ENCODE peak calls at places on chromosomes 4 and X, in five cellular contexts. X, J, A, T and C are unnamed samples.

GRCh38 chr4:143538979-143539669 is 25.6 kb downstream of the SMARCA5 start:
- DNase-seq in J (no peak), T (no peak), A (no peak), X (no peak), C (no peak)

GRCh38 chr4:150131581-150132228 is 53.5 kb downstream of the DCLK2 start:
- DNase-seq in X (no peak), J (no peak), A (no peak), T (no peak), C (no peak)

GRCh38 chrX:16658284-16658683 is 8.3 kb downstream of the S100G start:
- DNase-seq in T (no peak), A (no peak), J (peak; percentile 24), X (peak; percentile 21), C (no peak)

GRCh38 chr4:48780867-48781219 is 764 bp upstream of the FRYL start:
- DNase-seq in T (no peak), X (no peak), J (peak; percentile 49), A (peak; percentile 67), C (no peak)

GRCh38 chr4:40425799-40426574 is 90.9 kb downstream of the CHRNA9 start:
- DNase-seq in X (no peak), T (no peak), A (no peak), J (no peak), C (no peak)

GRCh38 chr4:152165146-152165545 is 370.7 kb downstream of the FBXW7 start:
- DNase-seq in T (no peak), X (peak; percentile 15), A (no peak), J (no peak), C (no peak)

GRCh38 chr4:138310498-138310897 is 68.3 kb upstream of the SLC7A11 start:
- DNase-seq in J (peak; percentile 61), X (no peak), A (no peak), T (no peak), C (no peak)

GRCh38 chr4:173076903-173077629 is 91.5 kb upstream of the GALNT7 start:
- DNase-seq in X (peak; percentile 46), T (no peak), A (no peak), J (peak; percentile 36), C (no peak)

GRCh38 chr4:56671860-56672259 is 9.2 kb downstream of the HOPX start:
- DNase-seq in J (peak; percentile 52), X (no peak), T (no peak), A (no peak), C (no peak)

GRCh38 chr4:166903408-166903807 is 330.9 kb downstream of the SPOCK3 start:
- DNase-seq in J (no peak), T (no peak), A (no peak), X (no peak), C (no peak)

GRCh38 chr4:85427123-85427522 is 47.8 kb upstream of the ARHGAP24 start:
- DNase-seq in A (no peak), J (no peak), X (no peak), T (no peak), C (no peak)

GRCh38 chr4:110619401-110620247 is 3.3 kb downstream of the PITX2 start:
- DNase-seq in T (no peak), A (no peak), X (peak; percentile 81), J (no peak), C (no peak)
- H3K9me3 ChIP-seq in T (no peaks in the 10 kb centered on the region), A (no peaks in the 10 kb centered on the region), X (no peaks in the 10 kb centered on the region), J (no peaks in the 10 kb centered on the region), C (peaks cover 42% of the 10 kb centered on the region)

DNA sequence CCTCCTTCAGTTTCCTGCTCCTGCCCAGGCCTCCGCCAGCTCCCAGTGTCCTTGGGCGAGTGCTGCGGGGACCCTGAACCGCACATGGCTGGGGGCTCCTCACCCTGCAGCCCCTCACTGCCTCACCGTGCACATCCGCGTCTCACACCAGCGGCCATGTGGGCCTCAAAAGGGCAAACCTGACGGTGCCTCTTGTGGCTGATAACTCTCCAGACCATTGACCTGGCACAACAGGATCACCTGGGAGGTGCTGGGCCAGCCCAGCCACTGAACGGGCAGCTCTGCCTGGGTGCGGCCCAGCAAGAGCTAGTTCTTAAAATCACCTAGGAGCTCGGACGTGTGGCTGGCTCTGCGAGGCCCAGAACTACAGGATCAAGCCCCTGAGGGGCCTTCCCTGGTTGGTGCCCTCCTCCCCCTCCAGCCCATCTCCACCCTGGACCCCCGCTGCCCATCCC is 4.1 kb upstream of the S100P start:
- DNase-seq in A (no peak), X (no peak), J (no peak), T (no peak), C (no peak)
- H3K27ac ChIP-seq in A (peak overlapping the region; percentile 37), X (peak overlapping the region; percentile 80), J (no peak overlapping the region), T (peak overlapping the region; percentile 80), C (peak overlapping the region; percentile 89)

DNA sequence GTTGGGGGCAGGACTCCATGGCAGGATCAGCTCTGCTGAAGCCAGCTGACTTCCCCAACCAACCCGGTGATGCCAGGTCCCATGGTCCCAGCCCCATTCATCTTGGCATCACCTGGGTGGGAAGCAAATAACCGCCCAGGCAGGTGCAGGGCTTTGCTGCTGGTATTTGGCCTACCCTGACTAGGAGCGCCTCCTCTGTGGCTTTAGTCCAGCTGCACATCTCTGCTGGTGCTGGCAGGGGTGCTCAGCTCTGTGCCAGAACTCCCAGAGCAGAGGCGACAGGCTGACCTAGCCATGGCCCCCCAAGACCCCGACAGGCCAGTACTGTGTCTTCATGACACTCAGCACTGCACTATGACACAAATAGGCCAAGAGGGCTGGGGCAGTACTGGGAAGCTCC is 64.4 kb downstream of the STARD8 start:
- DNase-seq in X (no peak), T (peak; percentile 54), A (no peak), J (no peak), C (no peak)
- H3K9me3 ChIP-seq in X (no peaks in the 10 kb centered on the region), T (no peaks in the 10 kb centered on the region), A (no peaks in the 10 kb centered on the region), J (no peaks in the 10 kb centered on the region), C (no peaks in the 10 kb centered on the region)

DNA sequence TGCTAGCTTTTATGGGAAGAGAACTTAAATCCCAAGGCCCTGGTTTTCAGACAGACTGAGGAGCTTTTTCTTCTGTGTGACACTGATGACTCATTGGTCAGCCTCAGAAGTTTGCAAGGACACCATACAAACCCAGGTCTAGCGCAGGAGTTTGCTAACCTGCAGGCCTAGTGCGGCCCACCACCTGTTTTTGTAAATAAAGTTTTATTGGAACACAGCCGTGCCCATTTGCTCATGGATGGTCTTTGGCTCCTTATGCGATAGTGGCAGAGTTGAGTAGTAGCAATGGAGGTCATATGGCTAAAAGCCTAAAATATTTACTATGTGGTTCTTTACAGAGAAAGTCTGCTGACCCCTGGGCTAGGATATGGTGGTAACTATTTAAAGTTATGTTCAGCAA is 98.3 kb downstream of the STOX2 start:
- DNase-seq in J (no peak), A (no peak), T (no peak), X (no peak), C (no peak)
- H3K27ac ChIP-seq in J (no peak overlapping the region), A (no peak overlapping the region), T (no peak overlapping the region), X (no peak overlapping the region), C (no peak overlapping the region)

DNA sequence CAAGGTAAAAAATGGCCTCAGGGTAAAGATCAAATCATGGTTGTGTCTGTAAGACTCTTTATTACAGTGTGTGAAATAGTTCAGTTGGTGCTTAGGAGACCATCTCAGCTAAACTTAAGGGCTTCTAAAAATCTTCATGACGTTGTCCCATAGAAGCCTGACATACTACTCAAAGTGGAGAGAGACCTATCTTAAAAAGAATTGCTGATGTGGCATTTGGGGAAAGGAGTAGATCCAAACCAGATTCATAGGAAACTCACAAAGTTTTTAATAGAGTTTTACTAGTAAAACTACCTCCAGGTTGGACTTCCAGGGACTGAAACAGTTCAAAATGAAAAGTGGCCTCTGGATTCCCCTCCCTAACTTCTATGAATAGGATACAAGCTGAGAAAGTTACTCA is 81.6 kb downstream of the ZNF81 start:
- DNase-seq in X (no peak), A (no peak), T (no peak), J (no peak), C (no peak)
- H3K9me3 ChIP-seq in X (peaks cover 95% of the 10 kb centered on the region), A (no peaks in the 10 kb centered on the region), T (peaks cover 61% of the 10 kb centered on the region), J (no peaks in the 10 kb centered on the region), C (no peaks in the 10 kb centered on the region)

GRCh38 chr4:76306882-76307669 is 543 bp downstream of the STBD1 start:
- DNase-seq in J (peak; percentile 50), X (peak; percentile 68), T (peak; percentile 90), A (peak; percentile 82), C (no peak)
- H3K27ac ChIP-seq in J (peak overlapping the region; percentile 81), X (peak overlapping the region; percentile 25), T (peak overlapping the region; percentile 85), A (peak overlapping the region; percentile 95), C (no peak overlapping the region)

DNA sequence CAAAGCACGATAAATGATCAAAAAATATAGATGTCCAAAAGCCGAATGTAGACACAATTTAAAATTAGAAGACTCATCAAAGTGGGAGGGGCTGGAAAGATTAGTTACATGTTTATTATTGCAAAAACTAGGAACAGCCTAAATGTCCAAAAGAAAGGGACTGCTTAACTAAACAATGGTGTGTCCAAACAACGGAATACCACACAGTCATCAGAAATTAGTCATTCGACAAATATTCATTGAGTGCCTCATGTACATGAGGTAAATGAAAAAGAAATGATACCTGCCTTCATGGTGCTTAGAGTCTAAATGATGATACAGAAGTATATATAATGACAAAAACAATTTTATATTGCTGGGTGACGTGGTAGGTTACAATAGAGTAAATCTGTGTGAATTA is 139.7 kb downstream of the MAML3 start:
- DNase-seq in A (no peak), T (no peak), X (no peak), J (peak; percentile 29), C (no peak)
- H3K9me3 ChIP-seq in A (no peaks in the 10 kb centered on the region), T (no peaks in the 10 kb centered on the region), X (no peaks in the 10 kb centered on the region), J (no peaks in the 10 kb centered on the region), C (peaks cover 4% of the 10 kb centered on the region)

GRCh38 chrX:1060562-1060960 is 151.9 kb downstream of the CRLF2 start:
- DNase-seq in J (no peak), A (no peak), X (no peak), T (no peak), C (no peak)
- H3K27ac ChIP-seq in J (no peak overlapping the region), A (no peak overlapping the region), X (no peak overlapping the region), T (no peak overlapping the region), C (no peak overlapping the region)